ENCODE peak calls at places on chromosomes 11 and 22, in five cellular contexts. Z, D, Y, P and T are unnamed samples.

GRCh38 chr22:20088263-20088648 is 8.2 kb downstream of the DGCR8 start:
- DNase-seq in Z (no peak), D (no peak), Y (no peak), P (no peak), T (no peak)

GRCh38 chr22:49533886-49534285 is 293.8 kb downstream of the BRD1 start:
- DNase-seq in Z (no peak), D (no peak), Y (no peak), P (no peak), T (no peak)

GRCh38 chr22:45319319-45319675 is 9.6 kb downstream of the FAM118A start:
- DNase-seq in Z (no peak), D (no peak), Y (no peak), P (no peak), T (no peak)

GRCh38 chr11:993141-993540 is 43.4 kb downstream of the MUC6 start:
- DNase-seq in Z (no peak), D (no peak), Y (no peak), P (no peak), T (no peak)

GRCh38 chr11:10858505-10859360 is 880 bp upstream of the ZBED5 start:
- DNase-seq in Z (peak), D (peak), Y (peak), P (no peak), T (no peak)

GRCh38 chr22:29301716-29302401 is 4.6 kb upstream of the GAS2L1 start:
- DNase-seq in Z (no peak), D (no peak), Y (no peak), P (no peak), T (no peak)

GRCh38 chr11:61497876-61498275 is 10.7 kb upstream of the LRRC10B start:
- DNase-seq in Z (no peak), D (no peak), Y (no peak), P (no peak), T (no peak)

GRCh38 chr11:9664276-9665171 is 647 bp downstream of the SWAP70 start:
- DNase-seq in Z (no peak), D (no peak), Y (peak), P (no peak), T (no peak)

GRCh38 chr11:67463680-67464410 is 5.2 kb downstream of the TMEM134 start:
- DNase-seq in Z (peak), D (no peak), Y (peak), P (peak), T (no peak)

GRCh38 chr11:67466367-67466766 is 2.7 kb downstream of the TMEM134 start:
- DNase-seq in Z (no peak), D (no peak), Y (no peak), P (no peak), T (no peak)

GRCh38 chr11:67465190-67465522 is 3.9 kb downstream of the TMEM134 start:
- DNase-seq in Z (no peak), D (no peak), Y (peak), P (no peak), T (no peak)

GRCh38 chr11:67464411-67465189 is 4.5 kb downstream of the TMEM134 start:
- DNase-seq in Z (peak), D (peak), Y (peak), P (peak), T (peak)

GRCh38 chr11:67463186-67463585 is 5.9 kb downstream of the TMEM134 start:
- DNase-seq in Z (peak), D (no peak), Y (no peak), P (no peak), T (no peak)
- TF ChIP-seq SRF in Z (no peak), D (no peak), Y (no peak), P (no peak), T (no peak)

GRCh38 chr22:35349368-35349703 is 31.6 kb upstream of the HMOX1 start:
- DNase-seq in Z (no peak), D (no peak), Y (no peak), P (no peak), T (no peak)
- H2AFZ ChIP-seq in Z (no peak), D (no peak), Y (no peak), P (no peak), T (no peak)

GRCh38 chr11:73995247-73995646 is 12.6 kb upstream of the UCP2 start:
- DNase-seq in Z (no peak), D (no peak), Y (no peak), P (no peak), T (no peak)
- TF ChIP-seq SRF in Z (no peak), D (no peak), Y (no peak), P (no peak), T (no peak)

GRCh38 chr11:66466225-66467033 is at the start of gene PELI3:
- DNase-seq in Z (peak), D (peak), Y (peak), P (peak), T (peak)
- H2AFZ ChIP-seq in Z (peak), D (peak), Y (no peak), P (peak), T (no peak)

GRCh38 chr11:48109046-48109666 is 107.5 kb upstream of the OR4B1 start:
- DNase-seq in Z (peak), D (no peak), Y (peak), P (peak), T (no peak)
- TF ChIP-seq SRF in Z (no peak), D (no peak), Y (no peak), P (no peak), T (no peak)